ENCODE peak calls at places on chromosomes 6 and 20, in ten cellular contexts. One of them, this sample, is unnamed.

GRCh38 chr20:51001697-51002265 is 21.1 kb downstream of the KCNG1 start:
- DNase-seq in adrenal gland: no peak
- DNase-seq in GM12878: no peak
- DNase-seq in IMR-90: no peak
- DNase-seq in right lobe of liver: no peak
- DNase-seq in heart left ventricle: no peak
- DNase-seq in stomach: no peak
- DNase-seq in vagina: no peak
- DNase-seq in transverse colon: no peak
- DNase-seq in prostate gland: no peak
- DNase-seq in this sample: no peak

GRCh38 chr6:119201486-119201885 is 123.0 kb upstream of the FAM184A start:
- DNase-seq in adrenal gland: no peak
- DNase-seq in GM12878: no peak
- DNase-seq in IMR-90: no peak
- DNase-seq in right lobe of liver: no peak
- DNase-seq in heart left ventricle: no peak
- DNase-seq in stomach: no peak
- DNase-seq in vagina: no peak
- DNase-seq in transverse colon: no peak
- DNase-seq in prostate gland: peak; percentile 25
- DNase-seq in this sample: no peak

GRCh38 chr6:43728586-43728985 is 41.0 kb upstream of the MRPS18A start:
- DNase-seq in adrenal gland: peak; percentile 30
- DNase-seq in GM12878: no peak
- DNase-seq in IMR-90: no peak
- DNase-seq in right lobe of liver: no peak
- DNase-seq in heart left ventricle: no peak
- DNase-seq in stomach: no peak
- DNase-seq in vagina: no peak
- DNase-seq in transverse colon: no peak
- DNase-seq in prostate gland: no peak
- DNase-seq in this sample: no peak

GRCh38 chr6:35178012-35178411 is 35.7 kb upstream of the SCUBE3 start:
- DNase-seq in adrenal gland: no peak
- DNase-seq in GM12878: no peak
- DNase-seq in IMR-90: no peak
- DNase-seq in right lobe of liver: no peak
- DNase-seq in heart left ventricle: no peak
- DNase-seq in stomach: no peak
- DNase-seq in vagina: peak; percentile 8
- DNase-seq in transverse colon: no peak
- DNase-seq in prostate gland: no peak
- DNase-seq in this sample: no peak

GRCh38 chr6:4066029-4066755 is 12.7 kb downstream of the FAM217A start:
- DNase-seq in adrenal gland: no peak
- DNase-seq in GM12878: no peak
- DNase-seq in IMR-90: no peak
- DNase-seq in right lobe of liver: no peak
- DNase-seq in heart left ventricle: no peak
- DNase-seq in stomach: no peak
- DNase-seq in vagina: no peak
- DNase-seq in transverse colon: no peak
- DNase-seq in prostate gland: no peak
- DNase-seq in this sample: no peak

GRCh38 chr6:63805808-63806572 is 170.4 kb downstream of the PHF3 start:
- DNase-seq in adrenal gland: no peak
- DNase-seq in GM12878: no peak
- DNase-seq in IMR-90: peak; percentile 95
- DNase-seq in right lobe of liver: no peak
- DNase-seq in heart left ventricle: no peak
- DNase-seq in stomach: no peak
- DNase-seq in vagina: no peak
- DNase-seq in transverse colon: no peak
- DNase-seq in prostate gland: peak; percentile 56
- DNase-seq in this sample: no peak

GRCh38 chr6:10552237-10552810 is 31.2 kb downstream of the GCNT2 start:
- DNase-seq in adrenal gland: no peak
- DNase-seq in GM12878: no peak
- DNase-seq in IMR-90: no peak
- DNase-seq in right lobe of liver: no peak
- DNase-seq in heart left ventricle: no peak
- DNase-seq in stomach: no peak
- DNase-seq in vagina: no peak
- DNase-seq in transverse colon: peak; percentile 54
- DNase-seq in prostate gland: no peak
- DNase-seq in this sample: no peak

GRCh38 chr6:89217308-89217999 is at the start of gene GABRR1:
- DNase-seq in adrenal gland: no peak
- DNase-seq in GM12878: no peak
- DNase-seq in IMR-90: no peak
- DNase-seq in right lobe of liver: no peak
- DNase-seq in heart left ventricle: peak; percentile 13
- DNase-seq in stomach: no peak
- DNase-seq in vagina: no peak
- DNase-seq in transverse colon: no peak
- DNase-seq in prostate gland: no peak
- DNase-seq in this sample: no peak

GRCh38 chr6:82000551-82000950 is 247.0 kb downstream of the IBTK start:
- DNase-seq in adrenal gland: no peak
- DNase-seq in GM12878: no peak
- DNase-seq in IMR-90: no peak
- DNase-seq in right lobe of liver: no peak
- DNase-seq in heart left ventricle: no peak
- DNase-seq in stomach: no peak
- DNase-seq in vagina: no peak
- DNase-seq in transverse colon: no peak
- DNase-seq in prostate gland: no peak
- DNase-seq in this sample: no peak

GRCh38 chr6:43219119-43219518 is 10.2 kb downstream of the DNPH1 start:
- DNase-seq in adrenal gland: no peak
- DNase-seq in GM12878: no peak
- DNase-seq in IMR-90: no peak
- DNase-seq in right lobe of liver: no peak
- DNase-seq in heart left ventricle: no peak
- DNase-seq in stomach: no peak
- DNase-seq in vagina: no peak
- DNase-seq in transverse colon: no peak
- DNase-seq in prostate gland: no peak
- DNase-seq in this sample: no peak

DNA sequence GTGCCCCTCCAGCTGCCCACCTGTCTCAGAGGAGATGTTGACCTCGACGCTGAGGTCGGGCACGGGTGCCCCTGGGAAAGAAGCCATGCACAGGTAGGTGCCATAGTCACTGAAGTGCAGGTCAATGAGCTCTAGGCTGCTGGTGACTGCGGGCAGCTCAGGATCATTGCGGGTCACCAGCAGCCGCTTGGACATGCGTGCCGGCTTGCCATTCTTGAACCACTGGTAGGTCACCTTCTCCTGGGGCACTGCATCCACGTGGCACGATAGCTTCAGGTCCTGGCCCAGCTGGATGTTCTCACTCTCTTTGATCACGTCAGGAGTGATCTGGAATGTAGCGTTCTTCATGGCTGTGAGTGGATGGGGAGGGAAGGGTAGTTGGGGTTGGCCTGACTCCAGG is 45.7 kb downstream of the MDGA1 start:
- DNase-seq in adrenal gland: no peak
- DNase-seq in GM12878: no peak
- DNase-seq in IMR-90: no peak
- DNase-seq in right lobe of liver: no peak
- DNase-seq in heart left ventricle: no peak
- DNase-seq in stomach: no peak
- DNase-seq in vagina: no peak
- DNase-seq in transverse colon: no peak
- DNase-seq in prostate gland: no peak
- DNase-seq in this sample: no peak
- H3K27me3 ChIP-seq in adrenal gland: peaks cover 3% of the 10 kb centered on the region
- H3K27me3 ChIP-seq in GM12878: peaks cover 4% of the 10 kb centered on the region
- H3K27me3 ChIP-seq in IMR-90: peaks cover 2% of the 10 kb centered on the region
- H3K27me3 ChIP-seq in right lobe of liver: no peaks in the 10 kb centered on the region
- H3K27me3 ChIP-seq in heart left ventricle: peaks cover 13% of the 10 kb centered on the region
- H3K27me3 ChIP-seq in stomach: peaks cover 20% of the 10 kb centered on the region
- H3K27me3 ChIP-seq in vagina: no peaks in the 10 kb centered on the region
- H3K27me3 ChIP-seq in transverse colon: peaks cover 42% of the 10 kb centered on the region
- H3K27me3 ChIP-seq in prostate gland: no peaks in the 10 kb centered on the region
- H3K27me3 ChIP-seq in this sample: no peaks in the 10 kb centered on the region

GRCh38 chr20:58891686-58892125 is 39.2 kb downstream of the GNAS start:
- DNase-seq in adrenal gland: peak; percentile 45
- DNase-seq in GM12878: no peak
- DNase-seq in IMR-90: no peak
- DNase-seq in right lobe of liver: no peak
- DNase-seq in heart left ventricle: peak; percentile 38
- DNase-seq in stomach: peak; percentile 37
- DNase-seq in vagina: peak; percentile 42
- DNase-seq in transverse colon: peak; percentile 36
- DNase-seq in prostate gland: no peak
- DNase-seq in this sample: peak; percentile 68

GRCh38 chr20:58890454-58891075 is 38.0 kb downstream of the GNAS start:
- DNase-seq in adrenal gland: peak; percentile 81
- DNase-seq in GM12878: no peak
- DNase-seq in IMR-90: peak; percentile 77
- DNase-seq in right lobe of liver: peak; percentile 77
- DNase-seq in heart left ventricle: peak; percentile 88
- DNase-seq in stomach: peak; percentile 67
- DNase-seq in vagina: peak; percentile 89
- DNase-seq in transverse colon: peak; percentile 75
- DNase-seq in prostate gland: peak; percentile 58
- DNase-seq in this sample: peak; percentile 86

GRCh38 chr20:58892126-58892931 is 39.8 kb downstream of the GNAS start:
- DNase-seq in adrenal gland: peak; percentile 72
- DNase-seq in GM12878: no peak
- DNase-seq in IMR-90: peak; percentile 50
- DNase-seq in right lobe of liver: peak; percentile 79
- DNase-seq in heart left ventricle: peak; percentile 89
- DNase-seq in stomach: peak; percentile 67
- DNase-seq in vagina: no peak
- DNase-seq in transverse colon: peak; percentile 80
- DNase-seq in prostate gland: peak; percentile 71
- DNase-seq in this sample: peak; percentile 71

GRCh38 chr20:58890073-58890453 is 37.5 kb downstream of the GNAS start:
- DNase-seq in adrenal gland: no peak
- DNase-seq in GM12878: no peak
- DNase-seq in IMR-90: no peak
- DNase-seq in right lobe of liver: no peak
- DNase-seq in heart left ventricle: no peak
- DNase-seq in stomach: no peak
- DNase-seq in vagina: no peak
- DNase-seq in transverse colon: no peak
- DNase-seq in prostate gland: no peak
- DNase-seq in this sample: no peak

GRCh38 chr20:58891076-58891685 is 38.7 kb downstream of the GNAS start:
- DNase-seq in adrenal gland: peak; percentile 84
- DNase-seq in GM12878: no peak
- DNase-seq in IMR-90: peak; percentile 52
- DNase-seq in right lobe of liver: peak; percentile 84
- DNase-seq in heart left ventricle: peak; percentile 88
- DNase-seq in stomach: peak; percentile 83
- DNase-seq in vagina: peak; percentile 87
- DNase-seq in transverse colon: peak; percentile 86
- DNase-seq in prostate gland: peak; percentile 74
- DNase-seq in this sample: peak; percentile 86
- TF ChIP-seq POLR2A in adrenal gland: peak; percentile 94
- TF ChIP-seq POLR2A in GM12878: peak; percentile 89
- TF ChIP-seq POLR2A in IMR-90: peak; percentile 91
- TF ChIP-seq POLR2A in right lobe of liver: peak; percentile 78
- TF ChIP-seq POLR2A in heart left ventricle: no peak
- TF ChIP-seq POLR2A in stomach: no peak
- TF ChIP-seq POLR2A in vagina: peak; percentile 68
- TF ChIP-seq POLR2A in transverse colon: no peak
- TF ChIP-seq POLR2A in prostate gland: peak; percentile 62
- TF ChIP-seq POLR2A in this sample: peak; percentile 72

DNA sequence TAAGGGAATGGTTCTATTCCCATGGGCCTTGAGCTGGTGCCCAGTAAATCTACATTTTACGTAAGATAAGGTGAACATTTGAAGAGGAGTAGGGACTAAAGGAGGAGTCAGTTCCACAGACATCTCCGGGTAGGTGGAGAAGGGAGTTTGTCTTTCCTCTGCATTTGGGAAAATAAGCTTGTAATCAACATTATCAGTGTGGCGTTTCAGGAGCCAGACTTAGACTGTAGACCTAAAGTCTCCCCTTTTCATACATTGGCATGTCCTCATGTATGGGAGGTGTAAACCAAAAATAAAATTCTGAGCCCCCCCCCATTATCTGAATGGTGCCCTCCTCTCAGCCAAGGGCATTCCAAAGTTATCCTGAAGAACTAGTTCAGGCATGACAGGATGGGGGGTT is 40.2 kb downstream of the NINL start:
- DNase-seq in adrenal gland: no peak
- DNase-seq in GM12878: no peak
- DNase-seq in IMR-90: no peak
- DNase-seq in right lobe of liver: no peak
- DNase-seq in heart left ventricle: no peak
- DNase-seq in stomach: no peak
- DNase-seq in vagina: no peak
- DNase-seq in transverse colon: no peak
- DNase-seq in prostate gland: no peak
- DNase-seq in this sample: no peak
- TF ChIP-seq CTCF in adrenal gland: no peak
- TF ChIP-seq CTCF in GM12878: no peak
- TF ChIP-seq CTCF in IMR-90: no peak
- TF ChIP-seq CTCF in right lobe of liver: no peak
- TF ChIP-seq CTCF in heart left ventricle: no peak
- TF ChIP-seq CTCF in stomach: no peak
- TF ChIP-seq CTCF in vagina: no peak
- TF ChIP-seq CTCF in transverse colon: no peak
- TF ChIP-seq CTCF in prostate gland: no peak
- TF ChIP-seq CTCF in this sample: no peak

GRCh38 chr20:53226788-53227187 is 254.6 kb downstream of the TSHZ2 start:
- DNase-seq in adrenal gland: no peak
- DNase-seq in GM12878: peak; percentile 28
- DNase-seq in IMR-90: no peak
- DNase-seq in right lobe of liver: no peak
- DNase-seq in heart left ventricle: no peak
- DNase-seq in stomach: no peak
- DNase-seq in vagina: no peak
- DNase-seq in transverse colon: no peak
- DNase-seq in prostate gland: no peak
- DNase-seq in this sample: no peak
- H3K27me3 ChIP-seq in adrenal gland: no peaks in the 10 kb centered on the region
- H3K27me3 ChIP-seq in GM12878: no peaks in the 10 kb centered on the region
- H3K27me3 ChIP-seq in IMR-90: no peaks in the 10 kb centered on the region
- H3K27me3 ChIP-seq in right lobe of liver: no peaks in the 10 kb centered on the region
- H3K27me3 ChIP-seq in heart left ventricle: no peaks in the 10 kb centered on the region
- H3K27me3 ChIP-seq in stomach: no peaks in the 10 kb centered on the region
- H3K27me3 ChIP-seq in vagina: no peaks in the 10 kb centered on the region
- H3K27me3 ChIP-seq in transverse colon: no peaks in the 10 kb centered on the region
- H3K27me3 ChIP-seq in prostate gland: no peaks in the 10 kb centered on the region
- H3K27me3 ChIP-seq in this sample: no peaks in the 10 kb centered on the region

This sample was measured in ovary.